ENCODE peak calls at places on chromosomes 6 and 20, in nine cellular contexts. U is Panc1; S is transverse colon; I is fibroblast of lung; E is suprapubic skin; B is CD8-positive, alpha-beta T cell; X is heart right ventricle; A is uterus; T is testis. L is an unnamed sample. For H3K4me1, the result is how much of the 10 kb centered on the place peaks cover.

GRCh38 chr6:6699741-6700367 is 111.3 kb downstream of the LY86 start:
- DNase-seq in I (peak), U (no peak), S (peak), T (peak), E (peak), X (peak), A (peak), B (no peak), L (peak)

GRCh38 chr6:150307520-150307919 is 61.3 kb upstream of the IYD start:
- DNase-seq in E (no peak), B (no peak), X (no peak), T (no peak), I (no peak), U (no peak), A (no peak), S (no peak), L (no peak)

GRCh38 chr6:169216830-169217229 is 36.8 kb downstream of the THBS2 start:
- DNase-seq in I (peak), U (no peak), X (no peak), B (no peak), E (no peak), T (no peak), A (peak), S (no peak), L (no peak)

GRCh38 chr6:144151010-144151727 is 852 bp downstream of the STX11 start:
- DNase-seq in E (no peak), A (peak), B (peak), T (peak), I (peak), X (no peak), S (peak), U (peak), L (no peak)

GRCh38 chr6:159727717-159728440 is 573 bp downstream of the WTAP start:
- DNase-seq in U (no peak), T (no peak), S (no peak), I (peak), X (no peak), B (no peak), E (peak), A (no peak), L (no peak)

GRCh38 chr6:11535801-11536230 is 1.7 kb upstream of the TMEM170B start:
- DNase-seq in X (no peak), A (no peak), U (no peak), I (peak), E (no peak), B (no peak), S (no peak), T (no peak), L (no peak)

GRCh38 chr6:43723737-43724295 is 36.2 kb upstream of the MRPS18A start:
- DNase-seq in U (no peak), I (peak), B (peak), S (peak), T (peak), A (peak), X (peak), E (no peak), L (peak)

GRCh38 chr6:27617700-27618689 is 145.1 kb upstream of the ZNF184 start:
- DNase-seq in I (peak), X (no peak), T (no peak), S (no peak), A (no peak), U (no peak), E (no peak), B (no peak), L (no peak)

GRCh38 chr6:74368746-74369145 is 672.7 kb downstream of the CD109 start:
- DNase-seq in S (no peak), X (no peak), A (no peak), U (no peak), E (no peak), B (no peak), T (no peak), I (peak), L (no peak)

GRCh38 chr6:154430494-154430919 is 73.9 kb upstream of the IPCEF1 start:
- DNase-seq in B (no peak), S (no peak), U (no peak), A (no peak), E (no peak), I (no peak), T (no peak), X (no peak), L (no peak)

GRCh38 chr20:25046181-25046641 is 11.7 kb downstream of the ACSS1 start:
- DNase-seq in S (peak), U (no peak), X (peak), B (no peak), I (no peak), E (peak), A (no peak), T (no peak), L (peak)

GRCh38 chr20:31869942-31870702 is at the start of the genes DUSP15 and TTLL9:
- DNase-seq in A (no peak), X (peak), T (peak), E (no peak), B (no peak), S (peak), U (no peak), I (no peak), L (peak)

GRCh38 chr6:116278478-116278822 is 1.3 kb downstream of the TSPYL1 start:
- DNase-seq in T (no peak), U (no peak), S (no peak), A (no peak), X (no peak), I (no peak), E (no peak), B (no peak), L (no peak)

GRCh38 chr6:20215310-20215709 is 3.0 kb upstream of the MBOAT1 start:
- DNase-seq in X (no peak), S (no peak), A (no peak), U (no peak), I (no peak), B (no peak), T (no peak), E (no peak), L (no peak)

GRCh38 chr6:158219229-158219628 is 51.1 kb downstream of the GTF2H5 start:
- DNase-seq in I (peak), X (no peak), S (peak), A (no peak), B (no peak), T (no peak), U (no peak), E (no peak), L (no peak)

GRCh38 chr6:109791301-109791700 is 100.2 kb downstream of the FIG4 start:
- DNase-seq in I (no peak), A (no peak), X (no peak), E (no peak), U (no peak), B (no peak), S (no peak), T (peak), L (peak)

GRCh38 chr20:18719426-18719825 is 94.2 kb upstream of the SCP2D1 start:
- DNase-seq in A (no peak), T (no peak), X (no peak), S (no peak), E (no peak), U (no peak), B (no peak), I (peak), L (no peak)

GRCh38 chr6:158718431-158719126 is 68.7 kb downstream of the SYTL3 start:
- DNase-seq in E (no peak), U (no peak), T (no peak), I (no peak), X (no peak), A (no peak), B (no peak), S (peak), L (no peak)

GRCh38 chr6:99602519-99603420 is 3.9 kb upstream of the PRDM13 start:
- DNase-seq in S (no peak), T (no peak), I (no peak), B (no peak), E (no peak), U (no peak), A (no peak), X (no peak), L (no peak)

GRCh38 chr20:23540624-23541023 is 27.7 kb downstream of the CST9L start:
- DNase-seq in E (no peak), X (no peak), T (no peak), U (no peak), A (no peak), I (no peak), B (no peak), S (no peak), L (no peak)

GRCh38 chr6:138986578-138986977 is 1.5 kb downstream of the REPS1 start:
- DNase-seq in S (no peak), E (no peak), A (no peak), U (no peak), T (no peak), X (no peak), B (no peak), I (no peak), L (no peak)

GRCh38 chr6:116189472-116189871 is 63.5 kb upstream of the COL10A1 start:
- DNase-seq in U (no peak), T (no peak), A (no peak), X (no peak), B (no peak), I (peak), E (no peak), S (no peak), L (no peak)

GRCh38 chr20:51458751-51459439 is 83.6 kb downstream of the NFATC2 start:
- DNase-seq in T (no peak), B (no peak), X (no peak), A (no peak), S (no peak), U (no peak), I (no peak), E (no peak), L (no peak)

GRCh38 chr20:39899881-39900280 is 789.2 kb downstream of the MAFB start:
- DNase-seq in X (no peak), A (no peak), S (no peak), T (no peak), E (no peak), B (no peak), U (no peak), I (no peak), L (no peak)

GRCh38 chr20:58515240-58516212 is at the start of gene APCDD1L:
- DNase-seq in A (peak), I (peak), T (no peak), U (no peak), S (no peak), E (no peak), X (no peak), B (no peak), L (no peak)

GRCh38 chr20:31260326-31260932 is 3.0 kb downstream of the DEFB115 start:
- DNase-seq in A (no peak), B (no peak), S (no peak), I (no peak), T (peak), X (no peak), U (peak), E (no peak), L (no peak)

GRCh38 chr20:58577871-58578615 is 62.8 kb upstream of the APCDD1L start:
- DNase-seq in T (no peak), A (no peak), E (peak), S (no peak), X (no peak), I (no peak), B (no peak), U (no peak), L (no peak)

GRCh38 chr6:96522469-96523009 is 933 bp downstream of the UFL1 start:
- DNase-seq in U (no peak), T (no peak), B (no peak), A (no peak), X (no peak), E (no peak), I (peak), S (no peak), L (no peak)

GRCh38 chr6:142331601-142332000 is 29.8 kb downstream of the ADGRG6 start:
- DNase-seq in U (no peak), A (no peak), E (no peak), I (no peak), B (no peak), X (no peak), S (no peak), T (no peak), L (no peak)

GRCh38 chr6:123806561-123806960 is 2.9 kb downstream of the NKAIN2 start:
- DNase-seq in S (no peak), I (peak), T (no peak), B (no peak), X (no peak), U (no peak), A (no peak), E (no peak), L (no peak)

GRCh38 chr6:130163261-130163660 is 59.5 kb downstream of the SAMD3 start:
- DNase-seq in E (no peak), S (no peak), U (no peak), I (no peak), X (no peak), A (no peak), B (no peak), T (no peak), L (no peak)

GRCh38 chr6:148166339-148166949 is 176.2 kb upstream of the SASH1 start:
- DNase-seq in X (no peak), S (no peak), B (no peak), A (no peak), U (no peak), E (no peak), T (no peak), I (peak), L (no peak)

GRCh38 chr20:55561259-55561658 is 444.1 kb downstream of the CBLN4 start:
- DNase-seq in T (no peak), S (no peak), B (no peak), U (no peak), E (no peak), I (no peak), A (no peak), X (no peak), L (no peak)

GRCh38 chr20:48607544-48607865 is 220.3 kb downstream of the PREX1 start:
- DNase-seq in B (no peak), T (no peak), E (peak), X (no peak), S (no peak), U (no peak), A (no peak), I (no peak), L (no peak)

GRCh38 chr20:48610996-48611395 is 216.8 kb downstream of the PREX1 start:
- DNase-seq in E (no peak), I (no peak), T (no peak), X (no peak), S (no peak), A (no peak), U (no peak), B (no peak), L (no peak)

GRCh38 chr20:48612335-48612734 is 215.5 kb downstream of the PREX1 start:
- DNase-seq in U (no peak), A (no peak), I (no peak), B (no peak), T (no peak), X (no peak), E (peak), S (no peak), L (no peak)

GRCh38 chr20:48606841-48607543 is 220.8 kb downstream of the PREX1 start:
- DNase-seq in I (no peak), X (no peak), S (no peak), A (no peak), B (no peak), T (no peak), E (peak), U (no peak), L (no peak)

GRCh38 chr20:48609491-48609978 is 218.3 kb downstream of the PREX1 start:
- DNase-seq in A (no peak), X (no peak), E (no peak), T (no peak), U (no peak), B (no peak), I (no peak), S (no peak), L (no peak)
- H3K27ac ChIP-seq in A (no peak), X (no peak), E (no peak), T (no peak), U (no peak), B (no peak), I (no peak), S (no peak), L (no peak)

GRCh38 chr20:19976595-19977372 is 40.4 kb upstream of the NAA20 start:
- DNase-seq in B (no peak), T (peak), I (peak), U (no peak), E (no peak), S (no peak), A (peak), X (peak), L (peak)
- H3K4me3 ChIP-seq in B (no peak), T (peak), I (peak), U (peak), E (peak), S (peak), A (peak), X (peak), L (peak)

GRCh38 chr6:22024973-22025467 is 271.8 kb downstream of the PRL start:
- DNase-seq in S (no peak), T (no peak), A (no peak), U (no peak), E (no peak), X (no peak), I (no peak), B (no peak), L (no peak)

GRCh38 chr6:22025468-22026159 is 271.2 kb downstream of the PRL start:
- DNase-seq in S (no peak), A (peak), I (peak), T (peak), X (no peak), E (no peak), U (no peak), B (no peak), L (peak)

GRCh38 chr6:22027226-22027725 is 269.6 kb downstream of the PRL start:
- DNase-seq in B (no peak), S (no peak), X (no peak), E (no peak), U (no peak), I (no peak), T (no peak), A (no peak), L (no peak)

GRCh38 chr6:22026160-22026678 is 270.6 kb downstream of the PRL start:
- DNase-seq in T (no peak), A (no peak), E (no peak), X (no peak), I (no peak), S (no peak), B (no peak), U (no peak), L (no peak)

GRCh38 chr6:22024004-22024403 is 272.8 kb downstream of the PRL start:
- DNase-seq in U (no peak), B (no peak), A (no peak), I (no peak), E (no peak), T (no peak), S (no peak), X (no peak), L (no peak)
- H3K4me1 ChIP-seq in U (under half), B (under half), A (under half), I (under half), E (under half), T (under half), S (under half), X (under half), L (under half)

GRCh38 chr6:47424436-47424836 is 53.2 kb upstream of the CD2AP start:
- DNase-seq in I (peak), T (no peak), U (no peak), E (no peak), B (no peak), A (no peak), X (no peak), S (no peak), L (no peak)
- H3K27ac ChIP-seq in I (no peak), T (no peak), U (no peak), E (no peak), B (no peak), A (no peak), X (no peak), S (no peak), L (no peak)

GRCh38 chr6:41536884-41537347 is 9.3 kb upstream of the FOXP4 start:
- DNase-seq in I (no peak), E (no peak), X (peak), B (no peak), T (no peak), U (no peak), S (peak), A (no peak), L (peak)
- H3K4me3 ChIP-seq in I (no peak), E (no peak), X (no peak), B (no peak), T (no peak), U (no peak), S (no peak), A (no peak), L (no peak)

GRCh38 chr6:118745156-118745555 is 93.8 kb upstream of the CEP85L start:
- DNase-seq in I (no peak), B (no peak), A (no peak), U (no peak), X (no peak), E (no peak), S (no peak), T (no peak), L (no peak)
- H3K4me1 ChIP-seq in I (under half), B (under half), A (under half), U (under half), X (under half), E (under half), S (under half), T (under half), L (under half)

GRCh38 chr20:19974621-19975435 is 42.3 kb upstream of the NAA20 start:
- DNase-seq in S (peak), B (no peak), X (peak), I (peak), A (peak), T (peak), E (peak), U (no peak), L (peak)

GRCh38 chr20:19977373-19977770 is 39.8 kb upstream of the NAA20 start:
- DNase-seq in T (no peak), I (no peak), U (no peak), X (no peak), S (no peak), A (no peak), E (no peak), B (no peak), L (no peak)

GRCh38 chr20:19975901-19976300 is 41.3 kb upstream of the NAA20 start:
- DNase-seq in X (no peak), U (no peak), T (peak), A (no peak), E (no peak), S (no peak), B (no peak), I (peak), L (no peak)

GRCh38 chr20:19973920-19974620 is 43.1 kb upstream of the NAA20 start:
- DNase-seq in S (peak), T (peak), E (peak), A (peak), U (no peak), B (no peak), I (peak), X (peak), L (peak)

DNA sequence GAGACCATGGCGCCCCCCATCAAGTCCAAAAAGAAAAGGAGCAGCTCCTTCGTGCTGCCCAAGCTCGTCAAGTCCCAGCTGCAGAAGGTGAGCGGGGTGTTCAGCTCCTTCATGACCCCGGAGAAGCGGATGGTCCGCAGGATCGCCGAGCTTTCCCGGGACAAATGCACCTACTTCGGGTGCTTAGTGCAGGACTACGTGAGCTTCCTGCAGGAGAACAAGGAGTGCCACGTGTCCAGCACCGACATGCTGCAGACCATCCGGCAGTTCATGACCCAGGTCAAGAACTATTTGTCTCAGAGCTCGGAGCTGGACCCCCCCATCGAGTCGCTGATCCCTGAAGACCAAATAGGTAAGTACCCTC is 41.7 kb upstream of the NAA20 start:
- DNase-seq in B (no peak), X (no peak), A (no peak), T (peak), E (no peak), U (no peak), I (peak), S (no peak), L (no peak)
- H3K27ac ChIP-seq in B (no peak), X (peak), A (peak), T (peak), E (peak), U (peak), I (peak), S (peak), L (peak)

L was measured in right cardiac atrium.